ENCODE peak calls at places on chromosomes 3 and 15, in seven cellular contexts. T is cardiac fibroblast, Z is testis, U is transverse colon, K is foreskin fibroblast, I is upper lobe of left lung, X is astrocyte. Q is an unnamed sample.

GRCh38 chr15:75693501-75694240 is 19.0 kb downstream of the CSPG4 start:
- DNase-seq in T (peak; percentile 74), Z (no peak), U (no peak), K (peak; percentile 83), I (no peak), X (peak; percentile 77), Q (no peak)

GRCh38 chr3:32681811-32682210 is 3.2 kb upstream of the CNOT10 start:
- DNase-seq in T (no peak), Z (no peak), U (no peak), K (no peak), I (no peak), X (no peak), Q (peak; percentile 5)

GRCh38 chr3:5016218-5017161 is 37.3 kb downstream of the BHLHE40 start:
- DNase-seq in T (peak; percentile 62), Z (no peak), U (peak; percentile 78), K (peak; percentile 60), I (peak; percentile 80), X (peak; percentile 79), Q (peak; percentile 59)

GRCh38 chr3:78641703-78642102 is 1126.1 kb downstream of the ROBO1 start:
- DNase-seq in T (no peak), Z (no peak), U (no peak), K (no peak), I (no peak), X (no peak), Q (no peak)

GRCh38 chr3:150727653-150728502 is 24.2 kb upstream of the ERICH6 start:
- DNase-seq in T (no peak), Z (peak; percentile 79), U (peak; percentile 35), K (peak; percentile 39), I (peak; percentile 50), X (no peak), Q (no peak)

GRCh38 chr3:59046839-59047238 is 3.0 kb downstream of the CFAP20DC start:
- DNase-seq in T (no peak), Z (no peak), U (no peak), K (no peak), I (no peak), X (no peak), Q (no peak)

GRCh38 chr3:25678581-25678980 is 13.9 kb upstream of the TOP2B start:
- DNase-seq in T (no peak), Z (no peak), U (no peak), K (no peak), I (no peak), X (peak; percentile 11), Q (no peak)

GRCh38 chr3:101169516-101169915 is 150.9 kb downstream of the IMPG2 start:
- DNase-seq in T (no peak), Z (no peak), U (no peak), K (no peak), I (no peak), X (no peak), Q (no peak)

GRCh38 chr15:38187646-38188313 is 64.9 kb upstream of the SPRED1 start:
- DNase-seq in T (no peak), Z (no peak), U (no peak), K (no peak), I (peak; percentile 39), X (no peak), Q (no peak)

GRCh38 chr3:40593351-40593750 is 68.6 kb downstream of the ZNF621 start:
- DNase-seq in T (no peak), Z (no peak), U (no peak), K (no peak), I (no peak), X (peak; percentile 85), Q (no peak)

GRCh38 chr3:2770451-2770850 is 339.7 kb downstream of the IL5RA start:
- DNase-seq in T (no peak), Z (no peak), U (no peak), K (no peak), I (no peak), X (no peak), Q (no peak)

GRCh38 chr3:189573004-189573403 is 58.2 kb upstream of the TP63 start:
- DNase-seq in T (peak; percentile 20), Z (no peak), U (no peak), K (no peak), I (no peak), X (no peak), Q (peak; percentile 58)

GRCh38 chr15:62950455-62950854 is 92.1 kb upstream of the TPM1 start:
- DNase-seq in T (no peak), Z (peak; percentile 32), U (no peak), K (no peak), I (no peak), X (no peak), Q (no peak)

GRCh38 chr3:61807865-61808276 is 246.5 kb downstream of the PTPRG start:
- DNase-seq in T (no peak), Z (peak; percentile 44), U (no peak), K (peak; percentile 61), I (no peak), X (peak; percentile 33), Q (no peak)

GRCh38 chr3:156172536-156172935 is 52.2 kb downstream of the KCNAB1 start:
- DNase-seq in T (no peak), Z (no peak), U (no peak), K (no peak), I (no peak), X (no peak), Q (peak; percentile 14)

GRCh38 chr3:27345959-27346865 is 23.0 kb downstream of the NEK10 start:
- DNase-seq in T (no peak), Z (no peak), U (no peak), K (no peak), I (no peak), X (no peak), Q (no peak)

GRCh38 chr15:66912001-66912400 is 153.4 kb upstream of the SMAD3 start:
- DNase-seq in T (no peak), Z (no peak), U (no peak), K (no peak), I (no peak), X (no peak), Q (peak; percentile 13)

GRCh38 chr3:148075829-148076716 is 621.6 kb upstream of the AGTR1 start:
- DNase-seq in T (peak; percentile 78), Z (peak; percentile 17), U (no peak), K (peak; percentile 81), I (no peak), X (peak; percentile 44), Q (peak; percentile 19)

GRCh38 chr15:59174846-59175831 is 31.5 kb upstream of the LDHAL6B start:
- DNase-seq in T (peak; percentile 88), Z (peak; percentile 62), U (peak; percentile 63), K (peak; percentile 72), I (peak; percentile 51), X (peak; percentile 77), Q (peak; percentile 72)

GRCh38 chr15:34716111-34716510 is 38.7 kb downstream of the GJD2 start:
- DNase-seq in T (no peak), Z (peak; percentile 27), U (no peak), K (no peak), I (no peak), X (no peak), Q (no peak)

GRCh38 chr3:111768076-111768475 is 91.0 kb upstream of the PHLDB2 start:
- DNase-seq in T (no peak), Z (no peak), U (no peak), K (no peak), I (no peak), X (no peak), Q (no peak)

GRCh38 chr15:98958076-98958475 is 49.5 kb downstream of the PGPEP1L start:
- DNase-seq in T (no peak), Z (no peak), U (no peak), K (no peak), I (no peak), X (no peak), Q (no peak)

GRCh38 chr3:100928638-100929428 is 64.4 kb downstream of the ABI3BP start:
- DNase-seq in T (peak; percentile 98), Z (no peak), U (no peak), K (peak; percentile 91), I (no peak), X (peak; percentile 63), Q (no peak)

DNA sequence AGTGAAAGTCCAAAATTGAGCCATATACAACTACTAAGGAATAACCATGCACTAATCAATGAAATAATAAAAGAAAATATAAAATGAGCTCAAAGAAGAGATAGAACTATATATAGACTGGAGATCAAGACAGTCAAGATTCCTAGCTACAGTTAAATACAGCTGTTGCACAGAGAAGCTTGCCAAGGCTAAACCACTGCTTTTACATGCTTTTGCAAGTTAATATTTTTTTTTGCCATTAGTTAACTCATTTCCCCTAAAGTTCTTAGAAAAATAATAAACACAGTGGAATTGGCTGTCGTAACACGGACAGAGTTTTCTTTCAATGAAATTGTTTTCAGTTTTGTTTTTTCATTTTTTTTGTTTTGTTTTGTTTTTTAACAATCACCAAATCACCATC is 123.0 kb downstream of the VGLL3 start:
- DNase-seq in T (peak; percentile 45), Z (peak; percentile 28), U (no peak), K (peak; percentile 15), I (no peak), X (peak; percentile 59), Q (no peak)
- H3K4me3 ChIP-seq in T (no peak overlapping the region), Z (no peak overlapping the region), U (no peak overlapping the region), K (no peak overlapping the region), I (no peak overlapping the region), X (no peak overlapping the region), Q (no peak overlapping the region)

GRCh38 chr3:139113231-139113749 is 68.6 kb upstream of the PRR23C start:
- DNase-seq in T (no peak), Z (no peak), U (no peak), K (peak; percentile 52), I (no peak), X (no peak), Q (no peak)
- TF ChIP-seq CTCF in T (no peak), Z (no peak), U (no peak), K (no peak), I (no peak), X (no peak), Q (no peak)

DNA sequence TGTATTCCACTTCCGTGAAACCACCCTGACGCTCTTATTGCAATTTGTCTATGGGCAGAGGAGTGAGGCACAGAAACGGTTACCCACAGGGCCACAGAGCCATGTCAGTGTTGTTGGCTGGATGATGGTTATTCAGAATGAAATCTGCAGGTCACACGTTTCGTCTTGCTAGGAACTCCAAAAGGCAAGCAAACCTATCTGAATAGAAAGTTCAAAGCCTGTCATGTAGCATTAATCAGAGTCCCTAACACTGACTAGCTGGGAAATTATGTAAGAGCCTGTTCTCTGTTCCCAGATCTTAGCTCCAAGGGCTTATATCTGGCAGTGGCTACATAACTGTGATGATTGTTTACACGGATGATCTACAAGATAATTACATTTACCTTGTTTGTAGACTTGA is 1.3 kb downstream of the SYNPR start:
- DNase-seq in T (no peak), Z (no peak), U (no peak), K (no peak), I (no peak), X (no peak), Q (no peak)
- H3K4me3 ChIP-seq in T (no peak overlapping the region), Z (no peak overlapping the region), U (no peak overlapping the region), K (no peak overlapping the region), I (no peak overlapping the region), X (no peak overlapping the region), Q (no peak overlapping the region)

DNA sequence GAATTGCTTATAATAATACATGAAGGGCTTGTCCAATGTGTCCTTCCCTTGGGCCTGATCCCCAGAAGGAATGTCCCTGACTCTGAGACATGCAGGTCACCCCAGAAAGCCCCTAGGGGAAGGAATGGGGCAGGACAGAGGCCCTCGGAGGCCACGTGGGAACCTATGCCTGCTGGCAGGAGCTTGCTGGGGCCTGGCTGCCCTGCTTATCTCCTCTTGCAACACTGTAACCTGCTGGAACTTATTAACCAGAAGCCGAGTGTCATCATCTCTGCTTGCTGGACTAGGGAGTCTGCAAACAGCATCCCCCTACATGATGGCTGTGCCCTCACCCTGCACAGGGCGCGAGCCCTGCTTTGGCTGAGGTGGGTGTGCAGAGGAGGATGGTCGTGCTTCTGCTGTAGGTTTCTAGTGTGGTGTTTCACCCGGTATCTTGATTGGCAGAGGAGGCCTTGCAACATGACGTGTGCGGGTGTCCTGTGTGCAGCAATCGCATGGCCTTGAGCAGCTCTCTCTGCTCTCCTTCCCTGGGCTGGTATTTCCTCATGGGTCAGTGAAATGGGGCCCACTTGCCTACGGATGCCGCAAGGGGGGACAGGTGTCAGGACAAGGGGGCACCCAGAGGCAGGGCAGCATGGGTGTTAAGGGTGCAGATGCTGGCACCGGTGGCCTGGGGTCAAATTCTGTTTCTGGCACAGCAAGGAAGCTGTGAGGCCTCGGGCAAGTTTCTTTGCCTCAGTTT is 5.0 kb downstream of the CHST13 start:
- DNase-seq in T (peak; percentile 5), Z (peak; percentile 84), U (no peak), K (peak; percentile 57), I (no peak), X (no peak), Q (no peak)
- TF ChIP-seq CTCF in T (no peak), Z (no peak), U (no peak), K (no peak), I (no peak), X (no peak), Q (no peak)